ENCODE peak calls at places on chromosomes 3 and 15, in four cellular contexts. E is pancreas, I is HEK293T, Z is hepatic stellate cell. A is an unnamed sample.

GRCh38 chr15:88648357-88649214 is 9.8 kb downstream of the ISG20 start:
- DNase-seq in E (peak; percentile 64), I (no peak), Z (no peak), A (no peak)

GRCh38 chr15:40928975-40929729 is at the start of gene DLL4:
- DNase-seq in I (peak; percentile 68), E (no peak), Z (peak; percentile 56), A (no peak)

GRCh38 chr3:146640361-146640760 is 35.2 kb upstream of the PLSCR5 start:
- DNase-seq in Z (no peak), E (no peak), I (no peak), A (no peak)

GRCh38 chr3:10460951-10461563 is 44.3 kb downstream of the ATP2B2 start:
- DNase-seq in I (no peak), Z (no peak), E (no peak), A (no peak)

GRCh38 chr3:75342425-75342824 is 321.7 kb upstream of the FRG2C start:
- DNase-seq in I (no peak), E (no peak), Z (no peak), A (no peak)

GRCh38 chr15:31483053-31483923 is 156.7 kb downstream of the KLF13 start:
- DNase-seq in Z (no peak), I (no peak), E (no peak), A (no peak)

GRCh38 chr15:77455696-77456293 is 35.1 kb downstream of the HMG20A start:
- DNase-seq in Z (peak; percentile 33), E (no peak), I (no peak), A (no peak)

GRCh38 chr3:193701896-193702644 is 109.1 kb downstream of the OPA1 start:
- DNase-seq in I (no peak), Z (no peak), E (no peak), A (peak; percentile 63)

GRCh38 chr15:101170568-101171350 is 81.1 kb downstream of the CHSY1 start:
- DNase-seq in E (no peak), I (no peak), Z (peak; percentile 84), A (no peak)

GRCh38 chr3:99751649-99752048 is 66.0 kb upstream of the CMSS1 start:
- DNase-seq in E (no peak), Z (peak; percentile 15), I (no peak), A (no peak)

GRCh38 chr3:159796226-159796625 is 192.4 kb upstream of the IL12A start:
- DNase-seq in Z (no peak), I (no peak), E (no peak), A (no peak)

GRCh38 chr3:121998030-121998580 is 23.9 kb downstream of the ILDR1 start:
- DNase-seq in E (no peak), Z (peak; percentile 17), I (no peak), A (peak; percentile 89)

GRCh38 chr3:72657666-72658065 is 190.6 kb downstream of the SHQ1 start:
- DNase-seq in I (no peak), E (no peak), Z (no peak), A (no peak)

GRCh38 chr3:129855454-129856419 is 37.8 kb downstream of the TMCC1 start:
- DNase-seq in Z (peak; percentile 42), E (no peak), I (no peak), A (peak; percentile 67)

GRCh38 chr3:106765342-106765741 is 611.9 kb upstream of the CCDC54 start:
- DNase-seq in I (no peak), E (no peak), Z (peak; percentile 17), A (no peak)

GRCh38 chr15:90231028-90232017 is 2.4 kb downstream of the CIB1 start:
- DNase-seq in I (no peak), Z (no peak), E (no peak), A (no peak)

A was measured in GF-D8.